ENCODE peak calls at places on chromosomes 3 and 15, in seven cellular contexts. P is stimulated activated CD4-positive, alpha-beta T cell treated with anti-CD3 and anti-CD28 coated beads, Interleukin-12 subunit alpha, Interleukin-12 subunit beta, amount 100 ng/mL, for 4 hours; K is T-helper 2 cell; S is frontal cortex; J is fibroblast of the aortic adventitia; H is GM19239; O is central memory CD4-positive, alpha-beta T cell. G is an unnamed sample.

GRCh38 chr15:59339252-59339672 is 33.4 kb downstream of the MYO1E start:
- DNase-seq in J (peak), K (no peak), H (no peak), S (no peak), P (no peak), O (no peak), G (no peak)

GRCh38 chr15:77907824-77908751 is 169.4 kb downstream of the TBC1D2B start:
- DNase-seq in J (no peak), K (no peak), H (no peak), P (peak), S (no peak), O (peak), G (peak)

GRCh38 chr15:39584662-39585393 is 3.9 kb downstream of the THBS1 start:
- DNase-seq in J (peak), S (no peak), H (no peak), K (no peak), O (no peak), P (no peak), G (no peak)

GRCh38 chr15:50718700-50719125 is 32.1 kb upstream of the TRPM7 start:
- DNase-seq in J (no peak), S (no peak), O (no peak), H (no peak), P (no peak), K (no peak), G (no peak)

GRCh38 chr3:133845127-133845526 is 39.5 kb downstream of the SRPRB start:
- DNase-seq in P (no peak), S (no peak), H (no peak), O (no peak), J (no peak), K (no peak), G (no peak)

GRCh38 chr3:123123716-123124616 is 57.1 kb downstream of the PDIA5 start:
- DNase-seq in K (no peak), S (no peak), P (no peak), H (no peak), O (no peak), J (no peak), G (no peak)

GRCh38 chr15:61243984-61244593 is 15.0 kb upstream of the RORA start:
- DNase-seq in K (no peak), O (no peak), H (no peak), P (no peak), S (no peak), J (no peak), G (no peak)

GRCh38 chr3:159455741-159456181 is 532.9 kb upstream of the IL12A start:
- DNase-seq in K (no peak), O (no peak), P (no peak), H (no peak), J (no peak), S (no peak), G (no peak)

GRCh38 chr3:194040501-194041273 is 95.3 kb upstream of the HES1 start:
- DNase-seq in S (no peak), P (no peak), H (no peak), J (no peak), O (no peak), K (no peak), G (no peak)

GRCh38 chr15:38745136-38745535 is 180.5 kb upstream of the RASGRP1 start:
- DNase-seq in H (no peak), S (no peak), J (no peak), O (no peak), K (no peak), P (no peak), G (no peak)

GRCh38 chr3:58528629-58529028 is 8.4 kb downstream of the ACOX2 start:
- DNase-seq in K (no peak), H (no peak), S (no peak), J (peak), O (no peak), P (no peak), G (no peak)

GRCh38 chr15:68635142-68635541 is 56.3 kb downstream of the CORO2B start:
- DNase-seq in P (no peak), S (no peak), J (peak), O (no peak), K (no peak), H (no peak), G (no peak)

GRCh38 chr3:115680802-115681345 is 57.6 kb downstream of the GAP43 start:
- DNase-seq in P (no peak), H (no peak), K (no peak), S (no peak), O (no peak), J (no peak), G (no peak)

GRCh38 chr3:120143676-120144075 is 49.4 kb upstream of the GSK3B start:
- DNase-seq in J (no peak), S (no peak), O (no peak), P (no peak), K (no peak), H (no peak), G (no peak)

GRCh38 chr15:48331796-48332641 is 790 bp downstream of the DUT start:
- DNase-seq in H (peak), K (peak), S (peak), J (peak), O (peak), P (peak), G (peak)

GRCh38 chr15:42734076-42734672 is 2.8 kb downstream of the CDAN1 start:
- DNase-seq in J (no peak), O (no peak), K (no peak), S (no peak), H (no peak), P (no peak), G (no peak)

GRCh38 chr3:172061724-172062184 is 22.4 kb downstream of the FNDC3B start:
- DNase-seq in H (peak), K (no peak), P (no peak), J (peak), O (no peak), S (no peak), G (no peak)

GRCh38 chr3:141076026-141076797 is 25.1 kb downstream of the SPSB4 start:
- DNase-seq in J (no peak), S (no peak), O (no peak), K (no peak), H (no peak), P (no peak), G (no peak)

GRCh38 chr3:36909181-36909580 is 35.7 kb downstream of the TRANK1 start:
- DNase-seq in P (no peak), H (no peak), K (no peak), S (no peak), O (no peak), J (no peak), G (no peak)

GRCh38 chr15:64224508-64224907 is 61.7 kb upstream of the PPIB start:
- DNase-seq in O (no peak), H (no peak), J (peak), K (no peak), S (no peak), P (no peak), G (no peak)

GRCh38 chr15:50163719-50164410 is 18.1 kb upstream of the SLC27A2 start:
- DNase-seq in O (no peak), J (no peak), K (no peak), S (no peak), P (no peak), H (no peak), G (no peak)

GRCh38 chr3:120450914-120451669 is at the start of gene FSTL1:
- DNase-seq in K (no peak), O (no peak), P (no peak), S (peak), H (no peak), J (peak), G (no peak)

GRCh38 chr3:100333970-100334339 is 602 bp upstream of the NIT2 start:
- DNase-seq in H (no peak), J (no peak), S (no peak), O (no peak), K (no peak), P (no peak), G (no peak)

GRCh38 chr3:17135696-17136095 is 250.9 kb downstream of the PLCL2 start:
- DNase-seq in K (no peak), S (no peak), P (no peak), J (no peak), H (no peak), O (no peak), G (no peak)

GRCh38 chr3:81643721-81644120 is 117.7 kb downstream of the GBE1 start:
- DNase-seq in K (no peak), O (no peak), S (no peak), H (no peak), J (peak), P (no peak), G (peak)

GRCh38 chr15:51992953-51993352 is 21.4 kb upstream of the LEO1 start:
- DNase-seq in P (no peak), H (no peak), K (no peak), O (no peak), J (no peak), S (no peak), G (peak)

GRCh38 chr3:71726106-71726505 is 904 bp upstream of the EIF4E3 start:
- DNase-seq in H (no peak), S (no peak), O (peak), J (no peak), K (peak), P (peak), G (no peak)